ENCODE peak calls at places on chromosomes 13 and 19, in nine cellular contexts. One of them, this sample, is unnamed.

GRCh38 chr19:10431943-10432735 is 11.8 kb downstream of the PDE4A start:
- DNase-seq in choroid plexus epithelial cell: no peak
- DNase-seq in CD8-positive, alpha-beta T cell: no peak
- DNase-seq in hepatocyte: peak
- DNase-seq in AG09309: no peak
- DNase-seq in epithelial cell of esophagus: no peak
- DNase-seq in Caco-2: no peak
- DNase-seq in heart right ventricle: peak
- DNase-seq in natural killer cell: peak
- DNase-seq in this sample: no peak

GRCh38 chr19:29774126-29774525 is 37.7 kb upstream of the CCNE1 start:
- DNase-seq in choroid plexus epithelial cell: no peak
- DNase-seq in CD8-positive, alpha-beta T cell: no peak
- DNase-seq in hepatocyte: no peak
- DNase-seq in AG09309: no peak
- DNase-seq in epithelial cell of esophagus: no peak
- DNase-seq in Caco-2: peak
- DNase-seq in heart right ventricle: no peak
- DNase-seq in natural killer cell: no peak
- DNase-seq in this sample: no peak

GRCh38 chr19:40466219-40467006 is at the start of gene SPTBN4:
- DNase-seq in choroid plexus epithelial cell: no peak
- DNase-seq in CD8-positive, alpha-beta T cell: peak
- DNase-seq in hepatocyte: peak
- DNase-seq in AG09309: no peak
- DNase-seq in epithelial cell of esophagus: peak
- DNase-seq in Caco-2: no peak
- DNase-seq in heart right ventricle: peak
- DNase-seq in natural killer cell: peak
- DNase-seq in this sample: no peak

GRCh38 chr13:80871481-80871880 is 530.6 kb upstream of the SPRY2 start:
- DNase-seq in choroid plexus epithelial cell: peak
- DNase-seq in CD8-positive, alpha-beta T cell: no peak
- DNase-seq in hepatocyte: no peak
- DNase-seq in AG09309: no peak
- DNase-seq in epithelial cell of esophagus: peak
- DNase-seq in Caco-2: no peak
- DNase-seq in heart right ventricle: no peak
- DNase-seq in natural killer cell: no peak
- DNase-seq in this sample: no peak

GRCh38 chr13:98751397-98752110 is 918 bp downstream of the SLC15A1 start:
- DNase-seq in choroid plexus epithelial cell: peak
- DNase-seq in CD8-positive, alpha-beta T cell: no peak
- DNase-seq in hepatocyte: peak
- DNase-seq in AG09309: no peak
- DNase-seq in epithelial cell of esophagus: peak
- DNase-seq in Caco-2: peak
- DNase-seq in heart right ventricle: no peak
- DNase-seq in natural killer cell: no peak
- DNase-seq in this sample: no peak

GRCh38 chr19:41367848-41368301 is 3.9 kb upstream of the B9D2 start:
- DNase-seq in choroid plexus epithelial cell: peak
- DNase-seq in CD8-positive, alpha-beta T cell: no peak
- DNase-seq in hepatocyte: peak
- DNase-seq in AG09309: peak
- DNase-seq in epithelial cell of esophagus: peak
- DNase-seq in Caco-2: no peak
- DNase-seq in heart right ventricle: no peak
- DNase-seq in natural killer cell: no peak
- DNase-seq in this sample: no peak

GRCh38 chr13:110560606-110561334 is 752 bp downstream of the RAB20 start:
- DNase-seq in choroid plexus epithelial cell: no peak
- DNase-seq in CD8-positive, alpha-beta T cell: no peak
- DNase-seq in hepatocyte: peak
- DNase-seq in AG09309: no peak
- DNase-seq in epithelial cell of esophagus: peak
- DNase-seq in Caco-2: peak
- DNase-seq in heart right ventricle: peak
- DNase-seq in natural killer cell: no peak
- DNase-seq in this sample: no peak

GRCh38 chr13:100913143-100913542 is 238.5 kb upstream of the TMTC4 start:
- DNase-seq in choroid plexus epithelial cell: no peak
- DNase-seq in CD8-positive, alpha-beta T cell: no peak
- DNase-seq in hepatocyte: no peak
- DNase-seq in AG09309: no peak
- DNase-seq in epithelial cell of esophagus: no peak
- DNase-seq in Caco-2: no peak
- DNase-seq in heart right ventricle: no peak
- DNase-seq in natural killer cell: no peak
- DNase-seq in this sample: no peak

GRCh38 chr19:17755977-17756670 is 4.8 kb downstream of the FCHO1 start:
- DNase-seq in choroid plexus epithelial cell: peak
- DNase-seq in CD8-positive, alpha-beta T cell: peak
- DNase-seq in hepatocyte: peak
- DNase-seq in AG09309: no peak
- DNase-seq in epithelial cell of esophagus: peak
- DNase-seq in Caco-2: peak
- DNase-seq in heart right ventricle: peak
- DNase-seq in natural killer cell: no peak
- DNase-seq in this sample: no peak

GRCh38 chr13:68232351-68233130 is 1002.4 kb upstream of the PCDH9 start:
- DNase-seq in choroid plexus epithelial cell: peak
- DNase-seq in CD8-positive, alpha-beta T cell: no peak
- DNase-seq in hepatocyte: no peak
- DNase-seq in AG09309: no peak
- DNase-seq in epithelial cell of esophagus: peak
- DNase-seq in Caco-2: no peak
- DNase-seq in heart right ventricle: no peak
- DNase-seq in natural killer cell: no peak
- DNase-seq in this sample: no peak

DNA sequence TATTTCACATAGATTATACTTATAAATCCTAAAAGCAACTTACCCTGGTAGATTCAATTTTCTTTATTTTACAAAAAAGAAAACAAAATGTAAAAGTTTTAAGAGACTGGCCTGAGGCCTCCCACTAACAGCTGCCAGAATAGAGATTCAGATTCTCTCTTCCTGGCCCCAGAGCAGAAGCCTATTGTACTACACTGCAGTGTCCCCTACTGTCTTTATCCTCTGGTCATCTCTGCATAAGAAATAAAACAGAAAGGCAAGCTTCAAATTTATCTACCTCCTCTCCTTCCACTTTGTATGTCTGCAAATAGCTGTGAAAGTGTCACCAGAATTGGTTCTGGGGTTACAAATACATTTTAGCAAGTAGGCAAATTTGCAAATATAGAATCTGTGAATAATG is 1004.1 kb upstream of the PCDH9 start:
- DNase-seq in choroid plexus epithelial cell: peak
- DNase-seq in CD8-positive, alpha-beta T cell: no peak
- DNase-seq in hepatocyte: peak
- DNase-seq in AG09309: no peak
- DNase-seq in epithelial cell of esophagus: peak
- DNase-seq in Caco-2: no peak
- DNase-seq in heart right ventricle: no peak
- DNase-seq in natural killer cell: no peak
- DNase-seq in this sample: no peak
- TF ChIP-seq CTCF in choroid plexus epithelial cell: peak
- TF ChIP-seq CTCF in CD8-positive, alpha-beta T cell: no peak
- TF ChIP-seq CTCF in hepatocyte: peak
- TF ChIP-seq CTCF in AG09309: no peak
- TF ChIP-seq CTCF in epithelial cell of esophagus: peak
- TF ChIP-seq CTCF in Caco-2: no peak
- TF ChIP-seq CTCF in heart right ventricle: no peak
- TF ChIP-seq CTCF in natural killer cell: no peak
- TF ChIP-seq CTCF in this sample: peak

GRCh38 chr13:21347753-21348318 is 111.3 kb downstream of the ZDHHC20 start:
- DNase-seq in choroid plexus epithelial cell: no peak
- DNase-seq in CD8-positive, alpha-beta T cell: no peak
- DNase-seq in hepatocyte: no peak
- DNase-seq in AG09309: no peak
- DNase-seq in epithelial cell of esophagus: no peak
- DNase-seq in Caco-2: no peak
- DNase-seq in heart right ventricle: no peak
- DNase-seq in natural killer cell: no peak
- DNase-seq in this sample: no peak
- TF ChIP-seq CTCF in choroid plexus epithelial cell: no peak
- TF ChIP-seq CTCF in CD8-positive, alpha-beta T cell: no peak
- TF ChIP-seq CTCF in hepatocyte: no peak
- TF ChIP-seq CTCF in AG09309: no peak
- TF ChIP-seq CTCF in epithelial cell of esophagus: no peak
- TF ChIP-seq CTCF in Caco-2: no peak
- TF ChIP-seq CTCF in heart right ventricle: no peak
- TF ChIP-seq CTCF in natural killer cell: no peak
- TF ChIP-seq CTCF in this sample: no peak

GRCh38 chr13:41200126-41200525 is 5.8 kb upstream of the KBTBD7 start:
- DNase-seq in choroid plexus epithelial cell: no peak
- DNase-seq in CD8-positive, alpha-beta T cell: no peak
- DNase-seq in hepatocyte: no peak
- DNase-seq in AG09309: no peak
- DNase-seq in epithelial cell of esophagus: no peak
- DNase-seq in Caco-2: no peak
- DNase-seq in heart right ventricle: no peak
- DNase-seq in natural killer cell: no peak
- DNase-seq in this sample: no peak
- TF ChIP-seq CTCF in choroid plexus epithelial cell: no peak
- TF ChIP-seq CTCF in CD8-positive, alpha-beta T cell: no peak
- TF ChIP-seq CTCF in hepatocyte: no peak
- TF ChIP-seq CTCF in AG09309: peak
- TF ChIP-seq CTCF in epithelial cell of esophagus: no peak
- TF ChIP-seq CTCF in Caco-2: no peak
- TF ChIP-seq CTCF in heart right ventricle: no peak
- TF ChIP-seq CTCF in natural killer cell: no peak
- TF ChIP-seq CTCF in this sample: no peak

GRCh38 chr19:57648336-57649003 is 15.5 kb downstream of the ZNF211 start:
- DNase-seq in choroid plexus epithelial cell: no peak
- DNase-seq in CD8-positive, alpha-beta T cell: no peak
- DNase-seq in hepatocyte: no peak
- DNase-seq in AG09309: no peak
- DNase-seq in epithelial cell of esophagus: no peak
- DNase-seq in Caco-2: no peak
- DNase-seq in heart right ventricle: no peak
- DNase-seq in natural killer cell: no peak
- DNase-seq in this sample: no peak

GRCh38 chr19:57655443-57655842 is 13.3 kb upstream of the ZSCAN4 start:
- DNase-seq in choroid plexus epithelial cell: no peak
- DNase-seq in CD8-positive, alpha-beta T cell: no peak
- DNase-seq in hepatocyte: peak
- DNase-seq in AG09309: no peak
- DNase-seq in epithelial cell of esophagus: no peak
- DNase-seq in Caco-2: no peak
- DNase-seq in heart right ventricle: no peak
- DNase-seq in natural killer cell: no peak
- DNase-seq in this sample: no peak

GRCh38 chr19:57656346-57656745 is 12.4 kb upstream of the ZSCAN4 start:
- DNase-seq in choroid plexus epithelial cell: no peak
- DNase-seq in CD8-positive, alpha-beta T cell: no peak
- DNase-seq in hepatocyte: no peak
- DNase-seq in AG09309: no peak
- DNase-seq in epithelial cell of esophagus: peak
- DNase-seq in Caco-2: no peak
- DNase-seq in heart right ventricle: no peak
- DNase-seq in natural killer cell: no peak
- DNase-seq in this sample: no peak

GRCh38 chr19:57653689-57654088 is 15.0 kb upstream of the ZSCAN4 start:
- DNase-seq in choroid plexus epithelial cell: no peak
- DNase-seq in CD8-positive, alpha-beta T cell: no peak
- DNase-seq in hepatocyte: no peak
- DNase-seq in AG09309: no peak
- DNase-seq in epithelial cell of esophagus: no peak
- DNase-seq in Caco-2: no peak
- DNase-seq in heart right ventricle: no peak
- DNase-seq in natural killer cell: no peak
- DNase-seq in this sample: no peak

DNA sequence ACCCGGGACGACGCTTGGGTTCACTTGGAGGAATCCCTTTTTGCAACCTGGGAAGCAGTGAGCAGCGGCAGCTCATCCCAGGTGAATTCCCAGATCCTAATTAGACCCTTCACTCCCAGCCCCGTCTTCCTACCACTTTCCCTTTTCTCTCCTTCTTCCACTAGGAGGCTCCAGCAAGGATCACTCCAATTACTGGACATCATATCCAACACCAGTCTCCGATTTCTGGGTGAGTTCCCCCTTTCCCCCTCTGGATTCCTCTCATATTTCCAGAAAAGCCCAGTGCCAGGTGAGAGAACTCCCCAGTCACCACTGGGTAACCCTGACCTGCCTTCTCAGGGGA is 17.1 kb upstream of the ZSCAN4 start:
- DNase-seq in choroid plexus epithelial cell: no peak
- DNase-seq in CD8-positive, alpha-beta T cell: no peak
- DNase-seq in hepatocyte: no peak
- DNase-seq in AG09309: no peak
- DNase-seq in epithelial cell of esophagus: no peak
- DNase-seq in Caco-2: no peak
- DNase-seq in heart right ventricle: no peak
- DNase-seq in natural killer cell: no peak
- DNase-seq in this sample: no peak
- TF ChIP-seq CTCF in choroid plexus epithelial cell: peak
- TF ChIP-seq CTCF in CD8-positive, alpha-beta T cell: no peak
- TF ChIP-seq CTCF in hepatocyte: peak
- TF ChIP-seq CTCF in AG09309: peak
- TF ChIP-seq CTCF in epithelial cell of esophagus: peak
- TF ChIP-seq CTCF in Caco-2: no peak
- TF ChIP-seq CTCF in heart right ventricle: no peak
- TF ChIP-seq CTCF in natural killer cell: no peak
- TF ChIP-seq CTCF in this sample: no peak